ENCODE peak calls at places on chromosomes 12 and 14, in ten cellular contexts. Q is K562, I is stomach, Z is prostate gland, D is vagina, N is HepG2, O is suprapubic skin, Y is upper lobe of left lung, R is GM12891, X is sigmoid colon. V is an unnamed sample.

GRCh38 chr12:6468283-6468575 is 2.2 kb downstream of the VAMP1 start:
- DNase-seq in Q (no peak), I (no peak), Z (no peak), D (no peak), N (peak; percentile 43), O (no peak), Y (no peak), R (no peak), X (no peak), V (no peak)

GRCh38 chr14:41558527-41558926 is 48.1 kb upstream of the LRFN5 start:
- DNase-seq in Q (no peak), I (no peak), Z (no peak), D (no peak), N (no peak), O (no peak), Y (no peak), R (no peak), X (no peak), V (no peak)

GRCh38 chr12:92107621-92108131 is 38.0 kb downstream of the BTG1 start:
- DNase-seq in Q (no peak), I (no peak), Z (no peak), D (no peak), N (no peak), O (no peak), Y (no peak), R (no peak), X (no peak), V (no peak)

GRCh38 chr12:58425481-58426392 is 484.4 kb downstream of the ATP23 start:
- DNase-seq in Q (no peak), I (peak; percentile 46), Z (peak; percentile 36), D (no peak), N (peak; percentile 37), O (no peak), Y (no peak), R (no peak), X (no peak), V (no peak)

GRCh38 chr14:80135305-80136088 is 75.8 kb downstream of the DIO2 start:
- DNase-seq in Q (no peak), I (no peak), Z (no peak), D (no peak), N (no peak), O (no peak), Y (no peak), R (no peak), X (no peak), V (no peak)

GRCh38 chr14:66345986-66346385 is 140.2 kb upstream of the CCDC196 start:
- DNase-seq in Q (no peak), I (no peak), Z (no peak), D (no peak), N (no peak), O (no peak), Y (no peak), R (no peak), X (no peak), V (no peak)

GRCh38 chr14:33369041-33369440 is 430.4 kb downstream of the NPAS3 start:
- DNase-seq in Q (no peak), I (no peak), Z (no peak), D (no peak), N (no peak), O (no peak), Y (no peak), R (no peak), X (no peak), V (no peak)

GRCh38 chr14:69693823-69694729 is 72.9 kb upstream of the SRSF5 start:
- DNase-seq in Q (peak; percentile 24), I (peak; percentile 75), Z (no peak), D (no peak), N (peak; percentile 86), O (no peak), Y (no peak), R (no peak), X (no peak), V (no peak)

GRCh38 chr14:104871656-104872468 is 6.8 kb downstream of the CEP170B start:
- DNase-seq in Q (no peak), I (no peak), Z (no peak), D (no peak), N (no peak), O (peak; percentile 59), Y (peak; percentile 70), R (no peak), X (no peak), V (no peak)

GRCh38 chr14:64704145-64704742 is at the start of gene PLEKHG3:
- DNase-seq in Q (peak; percentile 50), I (peak; percentile 87), Z (peak; percentile 78), D (no peak), N (peak; percentile 59), O (peak; percentile 83), Y (peak; percentile 93), R (no peak), X (peak; percentile 93), V (no peak)

GRCh38 chr12:5588231-5588995 is 156.5 kb downstream of the NTF3 start:
- DNase-seq in Q (no peak), I (no peak), Z (no peak), D (no peak), N (no peak), O (no peak), Y (no peak), R (no peak), X (no peak), V (no peak)

GRCh38 chr14:99479160-99479902 is 1.3 kb downstream of the SETD3 start:
- DNase-seq in Q (no peak), I (no peak), Z (no peak), D (no peak), N (no peak), O (no peak), Y (no peak), R (no peak), X (no peak), V (no peak)

GRCh38 chr12:101573743-101574142 is 21.0 kb upstream of the MYBPC1 start:
- DNase-seq in Q (no peak), I (no peak), Z (no peak), D (no peak), N (no peak), O (no peak), Y (no peak), R (no peak), X (no peak), V (no peak)

GRCh38 chr14:105091335-105092123 is 26.3 kb upstream of the GPR132 start:
- DNase-seq in Q (no peak), I (peak; percentile 94), Z (peak; percentile 87), D (no peak), N (peak; percentile 71), O (peak; percentile 89), Y (peak; percentile 92), R (no peak), X (peak; percentile 87), V (no peak)

GRCh38 chr14:89621791-89622638 is 205.0 kb upstream of the FOXN3 start:
- DNase-seq in Q (no peak), I (no peak), Z (no peak), D (no peak), N (peak; percentile 30), O (no peak), Y (no peak), R (no peak), X (no peak), V (no peak)

GRCh38 chr14:99862111-99862510 is 68.9 kb downstream of the EML1 start:
- DNase-seq in Q (no peak), I (no peak), Z (no peak), D (no peak), N (no peak), O (no peak), Y (no peak), R (no peak), X (no peak), V (no peak)

GRCh38 chr12:67111182-67111581 is 158.0 kb upstream of the CAND1 start:
- DNase-seq in Q (no peak), I (no peak), Z (no peak), D (no peak), N (no peak), O (no peak), Y (no peak), R (no peak), X (no peak), V (no peak)

GRCh38 chr12:98344034-98344565 is 171.3 kb upstream of the TMPO start:
- DNase-seq in Q (no peak), I (no peak), Z (no peak), D (no peak), N (no peak), O (no peak), Y (no peak), R (no peak), X (no peak), V (no peak)

GRCh38 chr14:20755037-20755436 is 9.3 kb downstream of the EDDM3A start:
- DNase-seq in Q (no peak), I (peak; percentile 29), Z (no peak), D (no peak), N (no peak), O (no peak), Y (no peak), R (no peak), X (no peak), V (no peak)

GRCh38 chr12:81386101-81386500 is 308.2 kb downstream of the ACSS3 start:
- DNase-seq in Q (no peak), I (no peak), Z (no peak), D (no peak), N (no peak), O (no peak), Y (no peak), R (no peak), X (no peak), V (no peak)
- TF ChIP-seq POLR2A in Q (no peak), I (no peak), Z (no peak), D (no peak), N (no peak), O (no peak), Y (no peak), R (no peak), X (no peak), V (no peak)

GRCh38 chr12:55729592-55730446 is 1.0 kb upstream of the CD63 start:
- DNase-seq in Q (peak; percentile 79), I (peak; percentile 84), Z (peak; percentile 93), D (no peak), N (peak; percentile 73), O (peak; percentile 95), Y (peak; percentile 85), R (no peak), X (peak; percentile 97), V (peak; percentile 73)
- TF ChIP-seq POLR2AphosphoS5 in Q (peak; percentile 8), I (peak; percentile 23), Z (peak; percentile 85), D (peak; percentile 88), N (peak; percentile 34), O (no peak), Y (peak; percentile 24), R (peak; percentile 49), X (peak; percentile 92), V (peak; percentile 2)

DNA sequence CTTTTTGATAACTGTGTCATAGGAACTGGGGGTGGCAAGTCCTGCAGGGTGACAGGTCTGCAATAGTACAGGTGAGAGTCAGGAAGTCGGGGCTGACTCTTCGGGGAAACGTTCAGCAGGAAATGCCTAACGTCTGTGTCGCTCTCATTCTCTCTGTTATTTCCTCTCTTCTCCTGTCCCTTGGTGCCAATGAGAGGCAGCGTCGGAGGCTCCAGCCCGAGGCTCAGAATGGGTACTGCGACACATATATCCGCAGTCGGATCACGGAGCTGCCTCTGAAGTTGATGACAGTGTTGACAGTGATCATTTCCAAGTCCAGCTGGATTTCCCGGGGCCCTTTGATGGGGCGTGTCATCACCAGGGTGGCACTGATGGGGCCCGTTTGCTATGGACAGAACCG is 2.7 kb upstream of the TC2N start:
- DNase-seq in Q (no peak), I (no peak), Z (no peak), D (no peak), N (peak; percentile 5), O (no peak), Y (no peak), R (no peak), X (no peak), V (no peak)
- TF ChIP-seq POLR2A in Q (no peak), I (no peak), Z (no peak), D (no peak), N (no peak), O (no peak), Y (peak; percentile 17), R (no peak), X (no peak), V (no peak)

GRCh38 chr14:102805454-102805891 is 28.2 kb downstream of the TRAF3 start:
- DNase-seq in Q (no peak), I (no peak), Z (no peak), D (no peak), N (no peak), O (no peak), Y (no peak), R (no peak), X (no peak), V (no peak)
- TF ChIP-seq POLR2AphosphoS5 in Q (no peak), I (no peak), Z (no peak), D (no peak), N (no peak), O (no peak), Y (no peak), R (no peak), X (no peak), V (no peak)

V was measured in GM12892.